ENCODE peak calls at places on chromosomes 16 and 17, in eight cellular contexts. M is OCI-LY7, W is HFF-Myc, K is fibroblast of villous mesenchyme, L is AG10803, X is GM13976, O is type B pancreatic cell, N is RWPE1. S is an unnamed sample.

GRCh38 chr17:17779015-17779611 is 57.7 kb downstream of the SREBF1 start:
- DNase-seq in M (no peak), W (no peak), K (no peak), L (no peak), X (no peak), O (no peak), N (no peak), S (no peak)

GRCh38 chr17:48728232-48729231 is at the start of gene HOXB13:
- DNase-seq in M (no peak), W (no peak), K (peak), L (peak), X (no peak), O (no peak), N (peak), S (no peak)

GRCh38 chr17:8402921-8403536 is 5.4 kb upstream of the RNF222 start:
- DNase-seq in M (no peak), W (no peak), K (no peak), L (no peak), X (no peak), O (no peak), N (no peak), S (no peak)

GRCh38 chr17:52389632-52390031 is 231.1 kb upstream of the CA10 start:
- DNase-seq in M (no peak), W (no peak), K (no peak), L (no peak), X (no peak), O (no peak), N (no peak), S (no peak)

GRCh38 chr17:17071531-17072360 is 29.5 kb downstream of the MPRIP start:
- DNase-seq in M (no peak), W (no peak), K (peak), L (no peak), X (no peak), O (no peak), N (no peak), S (no peak)

GRCh38 chr17:35801583-35802224 is 6.3 kb upstream of the MMP28 start:
- DNase-seq in M (peak), W (peak), K (peak), L (peak), X (no peak), O (no peak), N (no peak), S (no peak)

GRCh38 chr17:35849469-35850348 is 19.0 kb downstream of the HEATR9 start:
- DNase-seq in M (peak), W (peak), K (peak), L (peak), X (peak), O (no peak), N (peak), S (peak)

GRCh38 chr17:48567209-48567608 is 10.9 kb downstream of the HOXB4 start:
- DNase-seq in M (no peak), W (no peak), K (no peak), L (no peak), X (no peak), O (no peak), N (no peak), S (no peak)

GRCh38 chr17:78401246-78401645 is 22.8 kb downstream of the PGS1 start:
- DNase-seq in M (no peak), W (no peak), K (no peak), L (peak), X (no peak), O (no peak), N (peak), S (peak)

GRCh38 chr17:62781356-62781755 is 26.8 kb downstream of the MARCHF10 start:
- DNase-seq in M (no peak), W (no peak), K (peak), L (peak), X (no peak), O (no peak), N (no peak), S (no peak)

GRCh38 chr16:70526403-70526802 is 2.8 kb downstream of the SF3B3 start:
- DNase-seq in M (peak), W (no peak), K (peak), L (no peak), X (no peak), O (no peak), N (no peak), S (no peak)

GRCh38 chr17:14308636-14308964 is 7.7 kb downstream of the HS3ST3B1 start:
- DNase-seq in M (no peak), W (no peak), K (no peak), L (no peak), X (no peak), O (no peak), N (no peak), S (no peak)

GRCh38 chr17:48908853-48909394 is 717 bp downstream of the UBE2Z start:
- DNase-seq in M (peak), W (peak), K (peak), L (peak), X (peak), O (peak), N (peak), S (peak)

GRCh38 chr17:75849724-75850123 is 5.4 kb downstream of the WBP2 start:
- DNase-seq in M (no peak), W (no peak), K (no peak), L (no peak), X (no peak), O (no peak), N (no peak), S (no peak)

GRCh38 chr17:80599546-80600305 is 55.1 kb downstream of the RPTOR start:
- DNase-seq in M (no peak), W (no peak), K (peak), L (peak), X (no peak), O (no peak), N (no peak), S (peak)

GRCh38 chr17:4607773-4608187 is 23.5 kb downstream of the SMTNL2 start:
- DNase-seq in M (no peak), W (no peak), K (peak), L (peak), X (no peak), O (no peak), N (no peak), S (no peak)

GRCh38 chr17:9935408-9935807 is 30.3 kb upstream of the RCVRN start:
- DNase-seq in M (no peak), W (no peak), K (peak), L (peak), X (no peak), O (no peak), N (no peak), S (no peak)

GRCh38 chr17:79966681-79967080 is 69.0 kb downstream of the TBC1D16 start:
- DNase-seq in M (no peak), W (no peak), K (peak), L (no peak), X (no peak), O (no peak), N (no peak), S (no peak)

GRCh38 chr17:73870035-73870434 is 225.8 kb upstream of the SDK2 start:
- DNase-seq in M (no peak), W (no peak), K (no peak), L (no peak), X (no peak), O (no peak), N (no peak), S (no peak)

GRCh38 chr17:73863761-73864535 is 219.7 kb upstream of the SDK2 start:
- DNase-seq in M (no peak), W (no peak), K (no peak), L (no peak), X (no peak), O (no peak), N (no peak), S (no peak)

GRCh38 chr17:73867056-73867455 is 222.8 kb upstream of the SDK2 start:
- DNase-seq in M (no peak), W (no peak), K (no peak), L (no peak), X (no peak), O (no peak), N (no peak), S (no peak)

GRCh38 chr17:73861543-73861942 is 217.3 kb upstream of the SDK2 start:
- DNase-seq in M (no peak), W (no peak), K (no peak), L (no peak), X (no peak), O (no peak), N (no peak), S (no peak)

DNA sequence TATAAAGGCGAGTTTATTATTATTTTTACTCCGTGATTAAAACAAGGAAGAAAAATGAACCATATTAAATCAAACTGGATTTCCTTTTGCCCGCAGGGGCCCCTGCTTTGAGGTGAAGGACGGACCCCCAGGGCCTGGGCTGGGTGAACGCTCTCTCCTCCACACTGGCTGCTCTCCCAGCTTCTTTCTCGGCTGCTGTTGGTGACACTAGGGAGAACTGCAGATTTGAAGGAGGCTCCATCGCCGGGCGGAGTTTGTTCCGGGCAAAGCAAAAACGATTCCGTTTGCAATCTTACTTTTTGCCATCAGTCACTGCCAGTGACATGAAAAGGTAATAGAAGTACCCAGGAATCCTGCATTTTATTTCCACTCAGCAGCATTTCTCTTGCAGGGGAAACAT is 221.6 kb upstream of the SDK2 start:
- DNase-seq in M (no peak), W (no peak), K (no peak), L (no peak), X (no peak), O (no peak), N (no peak), S (no peak)
- TF ChIP-seq CTCF in M (no peak), W (no peak), K (no peak), L (no peak), X (no peak), O (no peak), N (no peak), S (no peak)

GRCh38 chr16:49016461-49016860 is 265.2 kb downstream of the CBLN1 start:
- DNase-seq in M (no peak), W (no peak), K (no peak), L (no peak), X (no peak), O (no peak), N (no peak), S (no peak)

GRCh38 chr16:49020436-49020835 is 261.2 kb downstream of the CBLN1 start:
- DNase-seq in M (no peak), W (no peak), K (no peak), L (no peak), X (no peak), O (no peak), N (no peak), S (no peak)

GRCh38 chr16:49019081-49019633 is 262.5 kb downstream of the CBLN1 start:
- DNase-seq in M (no peak), W (peak), K (no peak), L (peak), X (no peak), O (no peak), N (no peak), S (no peak)

GRCh38 chr16:49019826-49020401 is 261.7 kb downstream of the CBLN1 start:
- DNase-seq in M (no peak), W (no peak), K (no peak), L (no peak), X (no peak), O (no peak), N (no peak), S (no peak)

DNA sequence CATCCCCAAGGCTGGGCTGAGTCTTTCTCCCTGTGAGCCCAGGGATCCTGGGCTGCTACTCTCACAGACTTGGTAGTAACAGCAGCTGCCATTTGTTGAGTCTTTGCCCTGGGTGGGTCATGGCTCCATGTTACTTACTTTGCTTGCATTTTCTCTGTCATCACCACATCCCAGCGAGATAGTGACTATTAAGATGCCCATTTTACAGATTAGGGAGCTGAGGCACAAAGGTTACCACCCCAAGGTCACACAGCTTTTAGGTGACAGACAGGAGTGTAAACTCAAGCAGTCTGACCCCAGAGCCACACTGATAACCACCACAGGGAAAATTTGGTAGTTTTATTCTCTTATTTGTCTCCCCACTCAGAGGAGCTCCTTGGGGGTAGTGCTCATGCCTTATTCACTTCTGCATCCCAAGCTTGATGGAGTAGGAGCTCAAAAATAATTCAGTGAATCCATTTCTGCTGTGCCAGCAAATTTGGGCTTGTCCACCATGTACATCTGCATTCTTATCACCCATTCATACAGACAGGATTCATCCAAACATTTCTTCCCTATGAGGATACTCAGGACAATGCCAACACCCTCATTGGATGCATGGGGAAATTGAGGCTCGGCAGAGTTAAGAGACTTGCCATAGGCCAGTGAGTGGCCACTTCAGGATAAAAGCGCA is 263.2 kb downstream of the CBLN1 start:
- DNase-seq in M (no peak), W (no peak), K (no peak), L (no peak), X (no peak), O (no peak), N (no peak), S (no peak)
- TF ChIP-seq CTCF in M (no peak), W (no peak), K (no peak), L (no peak), X (no peak), O (no peak), N (no peak), S (no peak)

GRCh38 chr17:72661945-72662826 is 430.3 kb downstream of the SLC39A11 start:
- DNase-seq in M (no peak), W (no peak), K (no peak), L (no peak), X (no peak), O (no peak), N (no peak), S (no peak)

GRCh38 chr17:72660274-72661092 is 432.0 kb downstream of the SLC39A11 start:
- DNase-seq in M (no peak), W (no peak), K (no peak), L (no peak), X (no peak), O (no peak), N (no peak), S (no peak)

GRCh38 chr17:72662827-72663190 is 429.7 kb downstream of the SLC39A11 start:
- DNase-seq in M (no peak), W (no peak), K (no peak), L (no peak), X (no peak), O (no peak), N (no peak), S (no peak)

GRCh38 chr17:72659811-72660210 is 432.7 kb downstream of the SLC39A11 start:
- DNase-seq in M (no peak), W (no peak), K (no peak), L (no peak), X (no peak), O (no peak), N (no peak), S (no peak)

GRCh38 chr17:72661093-72661944 is 431.2 kb downstream of the SLC39A11 start:
- DNase-seq in M (no peak), W (no peak), K (no peak), L (no peak), X (no peak), O (no peak), N (peak), S (peak)
- TF ChIP-seq CTCF in M (peak), W (peak), K (peak), L (no peak), X (no peak), O (peak), N (no peak), S (peak)

DNA sequence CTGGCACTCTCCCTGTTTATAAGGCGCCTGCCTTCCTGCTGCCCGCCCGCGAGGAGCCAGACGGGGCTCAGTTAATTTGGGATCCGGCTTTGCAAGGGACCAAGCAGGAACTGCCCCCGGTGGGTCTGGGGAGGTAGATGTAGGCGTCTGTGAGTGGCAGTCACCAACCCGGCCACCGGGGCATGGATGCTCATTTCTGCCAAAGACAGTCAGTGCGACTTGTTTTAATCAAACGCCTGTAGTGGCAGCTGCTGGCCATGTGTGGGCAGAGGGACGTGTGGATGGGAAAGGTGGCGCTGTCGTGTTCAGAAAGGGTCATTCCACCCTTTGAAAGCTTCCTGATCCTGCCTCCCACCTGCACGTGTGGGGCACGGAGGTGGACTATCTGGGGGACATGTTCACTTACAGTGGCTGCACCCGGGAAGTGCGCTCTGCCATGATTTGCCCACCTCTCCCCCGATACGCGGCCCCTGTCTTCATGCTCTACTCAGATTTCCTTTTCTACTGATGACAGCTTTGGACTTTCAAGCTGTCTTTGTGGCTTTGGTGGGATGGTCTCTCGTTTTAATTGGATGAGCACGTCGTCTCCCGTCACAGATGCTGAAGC is 60.3 kb upstream of the CIBAR2 start:
- DNase-seq in M (no peak), W (no peak), K (peak), L (peak), X (no peak), O (no peak), N (no peak), S (peak)
- TF ChIP-seq CTCF in M (peak), W (peak), K (peak), L (peak), X (peak), O (peak), N (no peak), S (peak)

GRCh38 chr16:75236736-75237397 is 14.6 kb downstream of the BCAR1 start:
- DNase-seq in M (no peak), W (no peak), K (no peak), L (no peak), X (no peak), O (no peak), N (no peak), S (no peak)

GRCh38 chr16:75237398-75238131 is 13.9 kb downstream of the BCAR1 start:
- DNase-seq in M (no peak), W (no peak), K (no peak), L (no peak), X (no peak), O (no peak), N (no peak), S (no peak)

GRCh38 chr16:75239463-75240122 is 11.8 kb downstream of the BCAR1 start:
- DNase-seq in M (no peak), W (no peak), K (no peak), L (no peak), X (no peak), O (no peak), N (no peak), S (no peak)

GRCh38 chr16:75238132-75238852 is 13.1 kb downstream of the BCAR1 start:
- DNase-seq in M (no peak), W (no peak), K (peak), L (peak), X (no peak), O (no peak), N (no peak), S (no peak)

GRCh38 chr16:75238853-75239371 is 12.5 kb downstream of the BCAR1 start:
- DNase-seq in M (no peak), W (no peak), K (no peak), L (no peak), X (no peak), O (no peak), N (no peak), S (no peak)
- TF ChIP-seq CTCF in M (no peak), W (peak), K (peak), L (peak), X (no peak), O (peak), N (no peak), S (peak)

GRCh38 chr16:88754912-88755744 is 29.9 kb downstream of the PIEZO1 start:
- DNase-seq in M (peak), W (no peak), K (peak), L (peak), X (no peak), O (no peak), N (peak), S (peak)
- TF ChIP-seq CTCF in M (peak), W (peak), K (peak), L (peak), X (no peak), O (peak), N (peak), S (peak)

GRCh38 chr17:66038125-66038524 is 153.8 kb downstream of the CEP112 start:
- DNase-seq in M (no peak), W (no peak), K (no peak), L (no peak), X (no peak), O (no peak), N (no peak), S (no peak)

GRCh38 chr17:66044083-66044482 is 147.8 kb downstream of the CEP112 start:
- DNase-seq in M (no peak), W (no peak), K (no peak), L (no peak), X (no peak), O (no peak), N (no peak), S (no peak)

GRCh38 chr17:66043419-66043818 is 148.5 kb downstream of the CEP112 start:
- DNase-seq in M (no peak), W (no peak), K (peak), L (no peak), X (no peak), O (no peak), N (no peak), S (no peak)

DNA sequence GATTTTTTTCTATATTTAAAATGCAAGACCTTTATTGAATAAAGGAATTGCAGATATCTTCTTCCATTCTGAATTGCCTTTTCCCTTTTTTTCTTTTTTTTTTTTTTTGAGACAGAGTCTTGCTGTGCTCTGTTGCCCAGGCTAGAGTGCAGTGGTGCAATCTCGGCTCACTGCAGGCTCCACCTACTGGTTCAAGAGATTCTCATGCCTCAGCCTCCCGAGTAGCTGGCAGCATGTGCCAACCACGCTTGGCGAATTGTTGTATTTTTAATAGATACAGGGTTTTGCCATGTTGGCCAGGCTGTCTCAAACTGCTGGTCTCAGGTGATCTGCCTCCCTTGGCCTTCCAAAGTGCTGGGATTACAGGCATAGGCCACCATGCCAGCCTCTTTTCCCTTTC is 151.5 kb downstream of the CEP112 start:
- DNase-seq in M (no peak), W (no peak), K (no peak), L (no peak), X (no peak), O (no peak), N (no peak), S (no peak)
- TF ChIP-seq CTCF in M (peak), W (no peak), K (peak), L (no peak), X (no peak), O (peak), N (no peak), S (no peak)

DNA sequence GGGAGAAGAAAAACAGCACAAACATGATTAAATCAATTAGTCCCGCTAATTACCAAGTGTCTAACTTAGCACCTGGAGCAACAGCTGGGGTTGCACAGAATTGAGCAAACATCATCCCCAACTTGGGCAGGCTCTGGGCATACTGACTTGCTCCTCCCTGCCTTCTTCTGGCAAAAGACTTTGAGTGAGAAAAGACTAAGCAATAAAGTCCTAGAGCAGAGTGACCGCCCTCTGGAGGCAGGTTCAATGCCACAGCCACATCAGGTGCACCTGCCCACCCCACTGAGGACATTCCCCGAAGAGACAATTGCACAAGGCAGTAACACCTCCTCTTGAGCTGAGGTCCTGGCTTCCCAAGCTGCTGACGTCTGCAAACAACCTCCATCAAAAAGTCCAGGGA is 358.3 kb downstream of the SOX9 start:
- DNase-seq in M (no peak), W (no peak), K (no peak), L (no peak), X (no peak), O (no peak), N (no peak), S (no peak)
- TF ChIP-seq CTCF in M (peak), W (no peak), K (no peak), L (no peak), X (no peak), O (no peak), N (no peak), S (peak)

S was measured in bronchial epithelial cell.